ENCODE peak calls at places on chromosomes 13 and 19, in five cellular contexts. M is activated CD8-positive, alpha-beta T cell treated with anti-CD3 and anti-CD28 coated beads for 36 hours; Y is IMR-90; C is fibroblast of the aortic adventitia; Q is progenitor cell of endocrine pancreas. Z is an unnamed sample.
A peak's percentile ranks its signal among the peaks of the same experiment; 100 is the strongest.

GRCh38 chr13:26062853-26063444 is 11.1 kb upstream of the SHISA2 start:
- DNase-seq in Y (peak; percentile 33), C (peak; percentile 73), M (peak; percentile 58), Q (no peak), Z (no peak)

GRCh38 chr13:27182844-27183497 is 11.4 kb upstream of the USP12 start:
- DNase-seq in Q (no peak), M (no peak), C (peak; percentile 93), Y (peak; percentile 95), Z (no peak)

GRCh38 chr19:18282021-18282787 is 782 bp upstream of the JUND start:
- DNase-seq in Q (no peak), C (no peak), M (peak; percentile 61), Y (no peak), Z (no peak)

GRCh38 chr19:35044317-35045117 is 3.0 kb downstream of the HPN start:
- DNase-seq in M (peak; percentile 69), Y (peak; percentile 43), Q (peak; percentile 61), C (peak; percentile 66), Z (no peak)

GRCh38 chr13:110397445-110397844 is 90.4 kb downstream of the COL4A2 start:
- DNase-seq in C (peak; percentile 94), Y (peak; percentile 85), M (no peak), Q (no peak), Z (no peak)

GRCh38 chr19:37333457-37333856 is 37.4 kb upstream of the ZNF527 start:
- DNase-seq in Y (no peak), Q (no peak), M (no peak), C (peak; percentile 32), Z (no peak)

GRCh38 chr13:48562296-48563066 is 29.6 kb upstream of the RCBTB2 start:
- DNase-seq in M (peak; percentile 88), Q (no peak), Y (no peak), C (no peak), Z (no peak)

GRCh38 chr19:862529-863304 is 3.3 kb downstream of the CFD start:
- DNase-seq in Y (peak; percentile 17), M (peak; percentile 84), Q (no peak), C (no peak), Z (peak; percentile 88)

GRCh38 chr13:110012102-110012739 is 225.8 kb upstream of the IRS2 start:
- DNase-seq in C (peak; percentile 96), Q (no peak), M (no peak), Y (peak; percentile 97), Z (no peak)

GRCh38 chr19:54882758-54883157 is 8.7 kb downstream of the FCAR start:
- DNase-seq in Q (no peak), Y (no peak), M (peak; percentile 11), C (no peak), Z (no peak)

GRCh38 chr13:30108913-30109237 is 198.5 kb downstream of the KATNAL1 start:
- DNase-seq in Y (no peak), M (no peak), Q (no peak), C (no peak), Z (no peak)

GRCh38 chr13:26695891-26696311 is 64.7 kb downstream of the GPR12 start:
- DNase-seq in Q (no peak), Y (no peak), M (no peak), C (no peak), Z (peak; percentile 78)

GRCh38 chr13:75963318-75963717 is 327.2 kb downstream of the LMO7 start:
- DNase-seq in M (no peak), C (no peak), Y (no peak), Q (no peak), Z (no peak)

GRCh38 chr19:42067315-42067888 is 2.6 kb downstream of the GRIK5 start:
- DNase-seq in Y (no peak), C (no peak), M (no peak), Q (no peak), Z (no peak)

GRCh38 chr19:41919948-41920712 is 8.1 kb downstream of the ERFL start:
- DNase-seq in Q (no peak), C (no peak), Y (no peak), M (no peak), Z (no peak)

GRCh38 chr19:12770922-12771321 is 4.4 kb downstream of the HOOK2 start:
- DNase-seq in Y (no peak), M (no peak), Q (no peak), C (no peak), Z (no peak)

GRCh38 chr19:12767666-12768065 is 7.7 kb downstream of the HOOK2 start:
- DNase-seq in Y (no peak), Q (no peak), M (no peak), C (no peak), Z (no peak)

GRCh38 chr19:12767150-12767549 is 8.2 kb downstream of the HOOK2 start:
- DNase-seq in Q (no peak), C (no peak), Y (no peak), M (no peak), Z (no peak)

GRCh38 chr19:12772323-12772722 is 3.0 kb downstream of the HOOK2 start:
- DNase-seq in M (no peak), Q (no peak), Y (no peak), C (peak; percentile 18), Z (no peak)

GRCh38 chr19:12769689-12770088 is 5.7 kb downstream of the HOOK2 start:
- DNase-seq in Q (no peak), C (no peak), M (peak; percentile 84), Y (no peak), Z (no peak)
- TF ChIP-seq CTCF in Q (peak; percentile 17), C (no peak), M (no peak), Y (no peak), Z (no peak)

GRCh38 chr19:7921955-7922840 is 2.1 kb downstream of the SNAPC2 start:
- DNase-seq in Y (no peak), C (no peak), Q (no peak), M (no peak), Z (no peak)

GRCh38 chr19:7921302-7921954 is 1.3 kb downstream of the SNAPC2 start:
- DNase-seq in Y (no peak), M (no peak), C (no peak), Q (no peak), Z (no peak)

GRCh38 chr19:7918615-7919421 is 1.3 kb upstream of the SNAPC2 start:
- DNase-seq in Y (no peak), Q (no peak), C (no peak), M (no peak), Z (no peak)

GRCh38 chr19:7920520-7921301 is 573 bp downstream of the SNAPC2 start:
- DNase-seq in C (peak; percentile 97), M (peak; percentile 100), Y (peak; percentile 94), Q (peak; percentile 92), Z (peak; percentile 99)

GRCh38 chr19:7919681-7920519 is at the start of gene SNAPC2:
- DNase-seq in C (peak; percentile 93), Y (peak; percentile 91), Q (peak; percentile 95), M (peak; percentile 98), Z (peak; percentile 98)
- TF ChIP-seq CTCF in C (no peak), Y (no peak), Q (no peak), M (no peak), Z (no peak)

DNA sequence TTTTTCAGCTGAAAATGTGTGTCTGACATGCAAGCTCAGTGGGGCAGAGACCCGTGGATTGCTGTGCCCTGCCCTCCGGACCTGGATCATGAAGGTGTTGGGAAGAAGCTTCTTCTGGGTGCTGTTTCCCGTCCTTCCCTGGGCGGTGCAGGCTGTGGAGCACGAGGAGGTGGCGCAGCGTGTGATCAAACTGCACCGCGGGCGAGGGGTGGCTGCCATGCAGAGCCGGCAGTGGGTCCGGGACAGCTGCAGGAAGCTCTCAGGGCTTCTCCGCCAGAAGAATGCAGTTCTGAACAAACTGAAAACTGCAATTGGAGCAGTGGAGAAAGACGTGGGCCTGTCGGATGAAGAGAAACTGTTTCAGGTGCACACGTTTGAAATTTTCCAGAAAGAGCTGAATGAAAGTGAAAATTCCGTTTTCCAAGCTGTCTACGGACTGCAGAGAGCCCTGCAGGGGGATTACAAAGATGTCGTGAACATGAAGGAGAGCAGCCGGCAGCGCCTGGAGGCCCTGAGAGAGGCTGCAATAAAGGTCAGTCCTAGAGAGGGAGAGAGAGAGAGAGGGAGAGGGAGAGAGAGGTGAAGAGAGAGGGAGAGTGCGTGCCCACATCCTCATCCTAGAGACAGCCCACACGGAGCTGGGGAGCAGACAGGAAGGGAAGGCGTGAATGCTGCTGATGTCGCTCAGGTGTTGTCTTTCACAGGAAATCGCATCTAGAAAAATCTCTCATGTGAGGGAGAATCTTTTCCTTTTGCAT is 5.2 kb upstream of the DCUN1D2 start:
- DNase-seq in C (peak; percentile 16), Y (peak; percentile 41), Q (no peak), M (no peak), Z (peak; percentile 83)
- TF ChIP-seq CTCF in C (no peak), Y (no peak), Q (no peak), M (no peak), Z (no peak)

GRCh38 chr19:33301900-33302174 is 497 bp downstream of the CEBPA start:
- DNase-seq in C (no peak), Q (no peak), Y (no peak), M (no peak), Z (no peak)

GRCh38 chr19:33300016-33300981 is 2.0 kb downstream of the CEBPA start:
- DNase-seq in Y (no peak), Q (no peak), C (peak; percentile 15), M (no peak), Z (no peak)

GRCh38 chr19:33302974-33303790 is 848 bp upstream of the CEBPA start:
- DNase-seq in M (peak; percentile 30), Y (peak; percentile 41), C (peak; percentile 57), Q (peak; percentile 69), Z (no peak)

GRCh38 chr19:33302175-33302973 is at the start of gene CEBPA:
- DNase-seq in Q (peak; percentile 81), M (peak; percentile 70), C (peak; percentile 65), Y (peak; percentile 72), Z (peak; percentile 90)

GRCh38 chr19:33301011-33301899 is 1.1 kb downstream of the CEBPA start:
- DNase-seq in C (no peak), M (no peak), Q (no peak), Y (no peak), Z (no peak)
- TF ChIP-seq CTCF in C (no peak), M (no peak), Q (no peak), Y (no peak), Z (no peak)

GRCh38 chr19:13521066-13521465 is 14.8 kb upstream of the CACNA1A start:
- DNase-seq in M (no peak), C (no peak), Q (no peak), Y (peak; percentile 24), Z (no peak)

GRCh38 chr19:13530720-13531119 is 24.4 kb upstream of the CACNA1A start:
- DNase-seq in Y (no peak), C (no peak), Q (no peak), M (no peak), Z (no peak)

DNA sequence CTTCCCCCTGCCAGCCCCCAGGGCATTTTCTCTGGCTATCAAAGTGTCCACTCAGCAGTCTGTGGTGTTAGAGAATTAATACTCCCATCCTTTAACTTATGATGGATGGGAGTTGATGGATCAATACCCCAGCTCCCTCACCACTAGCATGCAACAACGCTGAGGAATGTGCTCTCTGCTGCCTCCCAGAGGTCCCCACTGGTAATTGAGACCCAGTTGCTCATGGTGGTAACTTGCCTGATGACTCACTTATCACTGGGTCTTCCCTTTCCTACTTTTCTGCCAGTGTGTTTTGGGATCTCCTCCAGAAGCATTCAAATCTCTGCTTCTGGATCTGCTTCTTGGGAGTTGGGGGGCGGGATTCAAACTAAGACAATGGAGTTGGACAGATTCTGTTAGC is 20.3 kb upstream of the CACNA1A start:
- DNase-seq in C (peak; percentile 39), M (peak; percentile 33), Q (no peak), Y (peak; percentile 18), Z (no peak)
- TF ChIP-seq CTCF in C (peak; percentile 38), M (peak; percentile 54), Q (peak; percentile 46), Y (peak; percentile 28), Z (peak; percentile 20)

Z was measured in osteocyte.